ENCODE peak calls at places on chromosome 11, in four cellular contexts. E, O, L and A are unnamed samples.

GRCh38 chr11:46738887-46739286 is 19.9 kb downstream of the F2 start:
- DNase-seq in E (no peak), O (no peak), L (no peak), A (no peak)

GRCh38 chr11:115740365-115740764 is 236.2 kb upstream of the CADM1 start:
- DNase-seq in E (no peak), O (no peak), L (no peak), A (no peak)

GRCh38 chr11:78688460-78688859 is 113.8 kb upstream of the NARS2 start:
- DNase-seq in E (no peak), O (no peak), L (no peak), A (peak)

GRCh38 chr11:135069884-135070283 is 657.8 kb upstream of the B3GAT1 start:
- DNase-seq in E (no peak), O (no peak), L (no peak), A (peak)

GRCh38 chr11:128373011-128373410 is 214.3 kb downstream of the ETS1 start:
- DNase-seq in E (no peak), O (no peak), L (no peak), A (no peak)

GRCh38 chr11:134342572-134343340 is 11.0 kb downstream of the GLB1L2 start:
- DNase-seq in E (no peak), O (no peak), L (no peak), A (no peak)

GRCh38 chr11:127925430-127925829 is 661.9 kb downstream of the ETS1 start:
- DNase-seq in E (no peak), O (peak), L (no peak), A (no peak)

GRCh38 chr11:134355656-134356055 is 23.9 kb downstream of the GLB1L2 start:
- DNase-seq in E (no peak), O (no peak), L (no peak), A (no peak)

GRCh38 chr11:95385577-95385976 is 154.6 kb upstream of the SESN3 start:
- DNase-seq in E (no peak), O (no peak), L (no peak), A (no peak)

GRCh38 chr11:131671320-131671719 is 300.9 kb downstream of the NTM start:
- DNase-seq in E (no peak), O (no peak), L (no peak), A (no peak)

GRCh38 chr11:17298302-17298701 is 21.8 kb downstream of the NUCB2 start:
- DNase-seq in E (no peak), O (no peak), L (no peak), A (no peak)

GRCh38 chr11:64088159-64089026 is 52.7 kb downstream of the FLRT1 start:
- DNase-seq in E (no peak), O (no peak), L (peak), A (peak)

GRCh38 chr11:9605742-9606141 is 32.3 kb downstream of the WEE1 start:
- DNase-seq in E (no peak), O (no peak), L (no peak), A (no peak)

DNA sequence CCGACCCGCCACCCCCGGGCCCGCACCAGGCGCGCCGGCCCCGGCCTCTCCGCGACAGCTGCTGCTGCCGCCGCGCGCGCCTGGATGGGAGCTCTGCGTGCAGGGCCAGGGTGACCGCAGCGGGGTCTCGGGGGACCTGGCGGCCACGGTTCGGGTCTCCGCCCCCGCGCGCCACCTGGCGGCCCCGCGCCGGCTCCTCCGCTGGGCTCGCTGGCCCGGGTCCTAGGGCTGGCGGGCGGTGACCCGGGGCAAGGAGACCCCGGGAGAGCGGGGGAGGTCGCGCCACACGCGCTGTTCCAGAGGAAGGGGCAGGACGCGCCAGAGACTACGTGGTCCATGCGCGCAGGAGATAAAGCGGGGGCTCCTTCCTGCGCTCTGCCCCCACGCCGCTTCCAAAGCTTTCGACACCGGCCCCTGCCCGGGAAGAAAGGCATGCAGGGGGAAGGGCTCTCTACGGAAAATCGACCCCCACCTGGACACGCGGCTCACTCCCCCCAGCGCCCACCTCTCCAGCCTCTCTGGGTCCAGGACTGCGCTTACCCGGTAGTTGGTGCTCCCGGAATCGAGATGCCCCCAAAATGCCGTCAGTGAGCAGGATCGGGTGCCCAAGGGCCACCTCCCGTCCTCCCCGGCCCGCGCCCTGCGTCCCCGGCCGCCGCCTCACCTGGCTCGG is 480 bp downstream of the SHANK2 start:
- DNase-seq in E (no peak), O (no peak), L (peak), A (peak)
- TF ChIP-seq EZH2 in E (peak), O (peak), L (no peak), A (no peak)

DNA sequence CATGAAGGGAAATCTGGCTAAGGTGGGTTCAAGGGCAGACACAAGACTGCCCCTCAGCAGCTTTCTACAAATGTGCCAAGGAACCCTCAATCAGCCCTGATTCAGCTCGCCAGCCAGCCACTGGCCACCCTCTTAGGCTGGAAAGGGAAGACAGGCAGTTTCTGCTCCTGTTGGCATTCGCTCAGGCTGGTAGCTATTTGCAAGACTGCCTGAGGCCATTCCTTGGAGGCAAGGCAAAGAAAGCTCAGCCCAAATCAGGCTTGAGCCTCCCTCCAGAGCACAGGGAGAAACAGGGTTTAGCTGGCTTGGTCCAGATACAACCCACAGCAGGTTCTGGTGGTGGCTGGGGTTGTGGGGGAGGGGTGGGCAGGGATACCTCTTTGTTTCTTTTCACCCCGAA is 19.2 kb downstream of the TP53I11 start:
- DNase-seq in E (no peak), O (no peak), L (peak), A (peak)
- H3K9ac ChIP-seq in E (no peak), O (no peak), L (no peak), A (no peak)

DNA sequence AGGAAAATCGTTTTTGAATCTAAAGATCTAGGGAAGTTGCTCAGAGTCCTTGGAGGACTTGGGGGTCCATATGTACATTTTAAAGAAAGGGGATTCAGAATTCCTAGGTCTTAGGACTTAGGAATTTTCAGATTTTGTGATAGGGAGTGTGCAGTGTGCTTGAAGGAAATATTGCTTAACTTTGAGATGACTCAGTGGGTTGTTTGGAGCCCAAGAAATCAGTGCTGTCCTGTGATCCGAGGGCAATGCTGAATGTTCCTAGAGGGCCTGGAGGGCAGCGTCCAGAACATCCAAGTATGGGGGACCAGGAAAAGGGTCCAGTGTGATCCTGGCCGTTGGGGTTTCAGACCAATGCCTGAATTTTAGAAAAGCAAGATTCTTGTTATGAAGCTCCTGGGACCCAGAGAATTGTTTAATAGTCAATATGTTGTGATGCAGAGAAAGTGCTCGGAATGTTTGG is 3.1 kb upstream of the IGF2 start:
- DNase-seq in E (no peak), O (peak), L (no peak), A (peak)
- TF ChIP-seq EZH2 in E (no peak), O (no peak), L (no peak), A (no peak)

GRCh38 chr11:69611548-69612526 is 29.1 kb upstream of the CCND1 start:
- DNase-seq in E (no peak), O (no peak), L (no peak), A (no peak)
- H3K9ac ChIP-seq in E (no peak), O (no peak), L (no peak), A (no peak)

GRCh38 chr11:19344661-19345518 is 104.1 kb upstream of the E2F8 start:
- DNase-seq in E (peak), O (peak), L (peak), A (peak)
- TF ChIP-seq EZH2 in E (no peak), O (peak), L (no peak), A (no peak)

GRCh38 chr11:33669598-33670249 is 30.9 kb downstream of the C11orf91 start:
- DNase-seq in E (no peak), O (no peak), L (no peak), A (no peak)

GRCh38 chr11:33668468-33668825 is 32.2 kb downstream of the C11orf91 start:
- DNase-seq in E (no peak), O (no peak), L (no peak), A (no peak)

GRCh38 chr11:33672273-33672672 is 28.4 kb downstream of the C11orf91 start:
- DNase-seq in E (no peak), O (no peak), L (no peak), A (no peak)

GRCh38 chr11:33668951-33669596 is 31.6 kb downstream of the C11orf91 start:
- DNase-seq in E (no peak), O (no peak), L (no peak), A (no peak)

GRCh38 chr11:33670250-33671011 is 30.2 kb downstream of the C11orf91 start:
- DNase-seq in E (no peak), O (peak), L (no peak), A (peak)
- H3K9ac ChIP-seq in E (no peak), O (no peak), L (no peak), A (no peak)